ENCODE peak calls at places on chromosome 22, in four cellular contexts. P is GM12878, I is cardiac fibroblast, A is fibroblast of pulmonary artery. N is an unnamed sample.

GRCh38 chr22:50157976-50158375 is 12.6 kb upstream of the PANX2 start:
- DNase-seq in A (no peak), I (no peak), P (no peak), N (no peak)

GRCh38 chr22:38766076-38766777 is 10.4 kb upstream of the SUN2 start:
- DNase-seq in A (peak; percentile 68), I (peak; percentile 79), P (no peak), N (no peak)

GRCh38 chr22:19663821-19664325 is 50.4 kb upstream of the SEPTIN5 start:
- DNase-seq in A (peak; percentile 70), I (peak; percentile 88), P (no peak), N (no peak)

GRCh38 chr22:40401532-40401931 is 31.1 kb downstream of the SGSM3 start:
- DNase-seq in A (no peak), P (no peak), I (no peak), N (no peak)

GRCh38 chr22:37999236-37999635 is 14.9 kb upstream of the SOX10 start:
- DNase-seq in P (no peak), I (no peak), A (no peak), N (no peak)

GRCh38 chr22:35617137-35617755 is at the start of gene MB:
- DNase-seq in I (no peak), A (no peak), P (no peak), N (no peak)

GRCh38 chr22:18063311-18063710 is 14.5 kb upstream of the PEX26 start:
- DNase-seq in A (no peak), P (no peak), I (no peak), N (no peak)

GRCh38 chr22:30890689-30891442 is 77.7 kb downstream of the MORC2 start:
- DNase-seq in I (peak; percentile 48), A (peak; percentile 38), P (no peak), N (no peak)

GRCh38 chr22:49535126-49535525 is 292.5 kb downstream of the BRD1 start:
- DNase-seq in I (no peak), A (no peak), P (no peak), N (no peak)

GRCh38 chr22:49964136-49964492 is 3.5 kb downstream of the PIM3 start:
- DNase-seq in P (no peak), A (no peak), I (no peak), N (peak; percentile 14)

GRCh38 chr22:36445158-36445668 is 36.2 kb downstream of the TXN2 start:
- DNase-seq in P (no peak), A (peak; percentile 87), I (peak; percentile 92), N (no peak)

GRCh38 chr22:41047741-41048140 is 44.7 kb upstream of the EP300 start:
- DNase-seq in P (no peak), I (no peak), A (no peak), N (no peak)

GRCh38 chr22:17098379-17098819 is 13.6 kb downstream of the IL17RA start:
- DNase-seq in P (no peak), I (peak; percentile 27), A (peak; percentile 33), N (no peak)

GRCh38 chr22:16932577-16932976 is 75.4 kb downstream of the GAB4 start:
- DNase-seq in A (no peak), I (no peak), P (no peak), N (no peak)

GRCh38 chr22:40764743-40765441 is 54.3 kb downstream of the SLC25A17 start:
- DNase-seq in P (peak; percentile 31), A (peak; percentile 4), I (peak; percentile 8), N (peak; percentile 59)

GRCh38 chr22:36386351-36386899 is 1.3 kb downstream of the MYH9 start:
- DNase-seq in P (peak; percentile 63), A (no peak), I (peak; percentile 57), N (peak; percentile 87)

GRCh38 chr22:19291580-19292261 is at the start of gene CLTCL1:
- DNase-seq in A (peak; percentile 82), P (peak; percentile 21), I (peak; percentile 70), N (peak; percentile 80)

GRCh38 chr22:18998998-18999397 is 62.9 kb upstream of the PRODH start:
- DNase-seq in I (no peak), A (no peak), P (no peak), N (no peak)

GRCh38 chr22:38172489-38173155 is 9.0 kb downstream of the PLA2G6 start:
- DNase-seq in P (no peak), I (peak; percentile 76), A (peak; percentile 89), N (no peak)

GRCh38 chr22:50112151-50113118 is 22.6 kb downstream of the MOV10L1 start:
- DNase-seq in I (peak; percentile 89), A (peak; percentile 92), P (no peak), N (no peak)

DNA sequence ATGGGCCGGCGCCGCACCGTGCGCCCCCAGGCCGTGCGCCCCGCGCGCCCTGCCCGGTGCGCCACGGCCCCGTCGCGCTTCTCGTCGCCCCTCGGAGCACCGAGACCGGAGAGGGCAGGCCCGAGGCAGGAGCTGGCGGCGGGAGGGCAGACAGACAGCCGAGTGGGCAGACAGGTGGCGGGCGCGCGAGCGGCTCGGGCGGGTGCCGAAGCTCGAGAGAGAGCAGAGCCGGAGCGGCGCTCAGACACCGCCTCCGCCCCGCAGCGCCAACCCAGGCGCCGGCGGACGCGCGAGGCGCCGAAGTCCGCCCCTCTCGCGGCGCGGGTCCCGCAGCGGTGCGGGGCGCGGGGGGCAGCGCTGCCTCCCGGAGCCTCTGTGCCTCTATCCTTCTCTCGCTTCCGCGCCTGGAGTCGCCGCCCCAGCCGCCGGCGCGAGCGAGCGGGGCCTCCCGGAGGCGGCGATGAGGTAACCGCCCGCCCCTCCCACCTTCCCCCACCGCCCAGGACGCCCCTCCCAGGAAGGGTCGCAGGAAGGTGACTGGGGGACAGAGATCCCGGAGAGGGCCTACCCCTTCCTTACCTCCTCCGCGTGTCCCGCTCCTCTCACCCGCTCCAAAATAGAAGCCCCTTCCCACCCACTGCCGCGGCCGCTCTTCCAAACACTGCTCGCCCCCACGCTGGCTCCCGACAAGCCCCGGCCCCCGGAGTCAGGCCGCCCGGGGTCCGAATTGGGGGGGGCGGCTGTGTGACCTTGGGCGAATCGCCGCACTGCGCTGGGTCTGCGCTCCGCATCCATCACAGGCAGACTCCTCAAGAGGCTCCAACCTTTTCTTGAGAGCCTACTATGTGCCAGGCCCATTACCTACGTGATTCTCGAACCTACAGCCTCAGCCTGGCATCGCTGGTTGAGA is at the start of gene RASL10A:
- DNase-seq in P (no peak), I (no peak), A (no peak), N (no peak)
- H3K4me3 ChIP-seq in P (no peak within 1 kb of the TSS), I (no peak within 1 kb of the TSS), A (no peak within 1 kb of the TSS), N (no peak within 1 kb of the TSS)

GRCh38 chr22:46737105-46737975 is 712 bp downstream of the CERK start:
- DNase-seq in I (peak; percentile 48), P (no peak), A (peak; percentile 29), N (peak; percentile 69)

GRCh38 chr22:46737976-46738641 is at the start of gene CERK:
- DNase-seq in A (peak; percentile 71), P (no peak), I (peak; percentile 64), N (peak; percentile 71)

GRCh38 chr22:46735747-46736608 is 2.1 kb downstream of the CERK start:
- DNase-seq in I (no peak), P (no peak), A (peak; percentile 36), N (no peak)

GRCh38 chr22:46734830-46735453 is 3.1 kb downstream of the CERK start:
- DNase-seq in A (no peak), P (peak; percentile 56), I (no peak), N (peak; percentile 65)

GRCh38 chr22:46736705-46737104 is 1.3 kb downstream of the CERK start:
- DNase-seq in I (no peak), P (no peak), A (no peak), N (no peak)
- H3K4me3 ChIP-seq in I (peak overlapping the region; percentile 69), P (peak overlapping the region; percentile 96), A (peak overlapping the region; percentile 74), N (peak overlapping the region; percentile 75)

GRCh38 chr22:45503816-45504702 is 1.4 kb downstream of the FBLN1 start:
- DNase-seq in P (no peak), I (peak; percentile 55), A (peak; percentile 33), N (no peak)

GRCh38 chr22:45499746-45500145 is 2.9 kb upstream of the FBLN1 start:
- DNase-seq in A (no peak), P (no peak), I (no peak), N (no peak)

GRCh38 chr22:45504703-45505341 is 2.1 kb downstream of the FBLN1 start:
- DNase-seq in A (peak; percentile 55), P (no peak), I (peak; percentile 46), N (no peak)

GRCh38 chr22:45503071-45503815 is 560 bp downstream of the FBLN1 start:
- DNase-seq in I (no peak), P (no peak), A (no peak), N (no peak)

DNA sequence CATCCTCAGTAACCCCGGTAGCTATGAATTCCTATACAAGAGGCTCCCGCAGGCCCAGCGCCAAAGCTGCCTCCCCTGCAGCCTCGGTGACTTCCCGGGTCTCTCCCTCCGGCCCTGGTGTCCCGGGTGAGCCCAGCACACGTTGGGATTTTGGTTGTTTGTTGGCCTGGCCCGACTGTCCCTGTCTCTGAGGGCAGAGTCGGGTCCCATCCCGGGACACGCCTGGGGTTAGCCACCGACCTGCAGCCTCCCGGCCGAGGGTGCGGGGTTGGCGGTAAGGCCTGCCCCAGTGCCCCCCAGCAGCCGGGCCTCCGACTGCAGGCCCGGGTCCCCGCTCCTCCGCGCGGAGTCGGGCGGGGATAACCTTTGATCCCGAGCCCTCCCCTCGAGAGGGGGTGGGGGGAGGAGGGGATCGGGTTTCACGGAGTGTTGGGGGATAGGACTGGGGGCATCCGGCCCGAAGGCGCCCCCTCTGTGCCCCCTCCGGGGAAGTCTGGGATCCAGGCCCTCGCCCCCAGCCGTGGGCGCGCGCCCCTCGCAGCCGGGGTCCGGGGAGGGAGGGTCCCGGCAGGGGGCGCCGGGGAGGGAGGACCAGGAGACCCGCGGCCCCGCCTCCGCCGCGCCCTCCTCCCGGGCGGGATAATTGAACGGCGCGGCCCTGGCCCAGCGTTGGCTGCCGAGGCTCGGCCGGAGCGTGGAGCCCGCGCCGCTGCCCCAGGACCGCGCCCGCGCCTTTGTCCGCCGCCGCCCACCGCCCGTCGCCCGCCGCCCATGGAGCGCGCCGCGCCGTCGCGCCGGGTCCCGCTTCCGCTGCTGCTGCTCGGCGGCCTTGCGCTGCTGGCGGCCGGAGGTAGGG is at the start of gene FBLN1:
- DNase-seq in I (no peak), A (no peak), P (no peak), N (no peak)
- H3K4me3 ChIP-seq in I (peak within 1 kb of the TSS; percentile 45), A (peak within 1 kb of the TSS; percentile 51), P (no peak within 1 kb of the TSS), N (no peak within 1 kb of the TSS)

DNA sequence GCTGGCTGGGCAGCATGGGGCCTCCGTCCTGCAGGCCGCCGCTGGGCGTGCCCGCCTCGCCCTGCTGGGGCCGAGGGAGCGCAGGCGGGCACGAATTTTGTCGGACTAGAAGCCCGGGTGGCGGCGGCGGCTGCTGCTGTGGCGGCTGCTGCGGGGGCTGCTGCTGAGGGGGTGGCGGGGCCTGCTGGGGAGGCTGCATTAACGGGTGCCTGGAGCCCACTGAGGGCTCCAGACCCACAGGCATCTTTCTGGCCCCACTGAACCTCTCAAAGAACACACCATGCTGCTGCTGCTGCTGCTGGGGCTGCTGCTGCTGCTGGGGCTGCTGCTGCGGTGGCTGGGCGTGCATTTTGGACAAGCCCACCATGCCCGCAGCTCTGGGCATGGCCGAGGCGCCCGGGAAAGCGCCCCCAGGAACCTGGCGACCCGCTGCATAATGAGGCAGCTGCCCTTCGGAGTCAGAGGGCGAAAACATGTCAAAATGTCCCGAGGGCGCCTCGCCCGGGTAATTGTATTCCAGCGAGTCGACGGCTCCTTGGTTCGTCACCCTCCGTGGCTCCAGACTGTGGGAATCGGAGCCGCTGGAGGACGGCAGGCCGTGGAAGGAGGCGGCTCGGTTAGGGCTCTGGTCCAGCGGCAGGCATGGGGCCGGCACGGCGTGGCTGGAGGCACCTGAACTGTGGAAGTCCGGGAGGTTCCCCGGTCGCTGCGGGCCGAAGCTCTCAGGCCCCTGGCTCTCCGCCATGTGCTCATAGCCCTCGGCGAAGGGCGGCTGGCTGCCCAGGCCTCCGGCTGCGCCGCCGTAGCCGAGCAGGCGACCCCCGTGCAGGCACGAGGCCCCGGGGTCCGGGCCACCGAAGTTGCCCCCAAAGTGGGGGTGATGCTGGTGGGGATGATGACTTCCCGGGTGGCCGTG is 2.0 kb downstream of the MN1 start:
- DNase-seq in A (peak; percentile 29), I (peak; percentile 59), P (no peak), N (no peak)
- H3K4me3 ChIP-seq in A (peak overlapping the region; percentile 73), I (peak overlapping the region; percentile 85), P (no peak overlapping the region), N (no peak overlapping the region)

N was measured in GM06990.